ENCODE peak calls at places on chromosomes 13 and 19, in eight cellular contexts. P, N, D, E, Y, W, S and T are unnamed samples.
A peak's percentile ranks its signal among the peaks of the same experiment; 100 is the strongest.

GRCh38 chr13:50576156-50576555 is 267.3 kb downstream of the DLEU7 start:
- DNase-seq in Y (no peak), D (peak; percentile 54), E (peak; percentile 10), N (no peak), P (no peak), S (no peak), W (no peak), T (no peak)

GRCh38 chr13:67235265-67235664 is 5.1 kb upstream of the PCDH9 start:
- DNase-seq in N (no peak), W (no peak), P (no peak), S (no peak), D (no peak), Y (no peak), E (no peak), T (no peak)

GRCh38 chr19:9189538-9189937 is 10.8 kb downstream of the OR7D2 start:
- DNase-seq in E (no peak), D (no peak), Y (no peak), W (no peak), N (no peak), S (no peak), P (no peak), T (no peak)

GRCh38 chr13:100454876-100455275 is 133.7 kb downstream of the GGACT start:
- DNase-seq in Y (peak; percentile 76), N (no peak), D (no peak), P (no peak), W (no peak), S (no peak), E (peak; percentile 48), T (no peak)

GRCh38 chr13:43786766-43787517 is at the start of gene ENOX1:
- DNase-seq in D (peak; percentile 80), S (no peak), P (peak; percentile 70), E (peak; percentile 84), W (no peak), N (peak; percentile 2), Y (peak; percentile 72), T (no peak)

GRCh38 chr13:35789335-35790166 is 313.1 kb upstream of the MAB21L1 start:
- DNase-seq in W (no peak), E (peak; percentile 66), P (no peak), S (no peak), Y (peak; percentile 43), N (no peak), D (no peak), T (no peak)

GRCh38 chr13:42946927-42947326 is 45.1 kb downstream of the EPSTI1 start:
- DNase-seq in D (no peak), Y (peak; percentile 19), S (no peak), W (no peak), E (peak; percentile 66), N (no peak), P (no peak), T (no peak)

GRCh38 chr13:105783261-105783660 is 752.2 kb downstream of the EFNB2 start:
- DNase-seq in Y (no peak), E (no peak), S (no peak), N (no peak), P (no peak), W (no peak), D (no peak), T (no peak)

GRCh38 chr19:4034048-4035017 is 26.8 kb downstream of the PIAS4 start:
- DNase-seq in Y (no peak), P (no peak), N (no peak), S (no peak), D (no peak), E (no peak), W (no peak), T (no peak)

DNA sequence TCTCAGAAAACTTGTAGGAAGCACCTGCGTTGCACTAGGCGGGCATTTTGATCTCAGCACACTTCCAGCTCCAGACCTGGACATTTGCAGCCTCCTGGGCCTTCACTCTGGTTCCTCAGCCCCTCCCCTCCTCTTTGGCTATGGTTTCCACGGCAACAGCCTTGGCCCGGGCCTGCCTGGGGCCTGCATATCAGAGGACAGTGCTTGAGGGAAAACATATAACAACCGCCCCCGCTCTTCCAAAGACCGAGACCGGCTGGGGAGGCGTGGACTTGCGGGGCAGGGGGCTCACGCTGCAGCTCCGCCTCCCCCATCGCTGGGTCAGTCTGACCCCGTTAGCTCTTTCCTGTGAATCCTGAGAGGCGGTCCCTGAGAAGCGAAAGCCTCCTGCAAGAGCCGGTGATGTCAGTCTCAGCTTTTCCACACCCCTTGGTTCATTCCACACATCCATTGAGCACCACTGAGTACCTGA is 125.7 kb upstream of the PEG3 start:
- DNase-seq in Y (no peak), N (no peak), E (no peak), P (no peak), W (no peak), S (no peak), D (no peak), T (no peak)
- H3K27ac ChIP-seq in Y (no peak overlapping the region), N (no peak overlapping the region), E (no peak overlapping the region), P (no peak overlapping the region), W (no peak overlapping the region), S (no peak overlapping the region), D (no peak overlapping the region), T (no peak overlapping the region)

GRCh38 chr19:38715540-38715939 is 28.7 kb downstream of the CAPN12 start:
- DNase-seq in D (no peak), W (no peak), E (no peak), S (no peak), N (no peak), P (peak; percentile 91), Y (no peak), T (no peak)
- H3K4me1 ChIP-seq in D (peaks cover 70% of the 10 kb centered on the region), W (no peaks in the 10 kb centered on the region), E (peaks cover 7% of the 10 kb centered on the region), S (no peaks in the 10 kb centered on the region), N (no peaks in the 10 kb centered on the region), P (peaks cover 72% of the 10 kb centered on the region), Y (peaks cover 42% of the 10 kb centered on the region), T (no peaks in the 10 kb centered on the region)

DNA sequence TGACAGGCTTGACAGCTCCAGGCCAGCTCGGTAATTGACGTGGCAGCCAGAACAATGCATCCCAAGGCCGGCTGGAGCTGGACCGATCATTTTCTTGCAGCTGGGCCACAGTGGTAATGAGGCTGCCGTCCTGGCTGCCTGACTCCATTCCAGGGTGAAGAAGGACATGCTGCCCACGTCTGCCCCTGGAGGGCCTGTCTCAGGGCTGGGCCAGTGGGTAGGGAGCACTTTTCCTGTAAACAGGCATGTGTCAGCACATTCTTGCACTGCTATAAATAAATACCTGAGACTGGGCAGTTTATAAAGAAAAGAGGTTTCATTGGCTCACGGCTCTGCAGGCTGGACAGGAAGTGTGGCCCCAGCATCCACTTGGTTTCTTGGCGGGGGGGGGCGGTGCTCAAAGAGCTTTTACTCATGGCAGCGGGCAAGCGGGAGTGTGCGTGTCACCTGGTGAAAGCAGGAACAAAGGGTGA is 38.1 kb upstream of the KCTD15 start:
- DNase-seq in P (no peak), Y (peak; percentile 25), N (no peak), W (no peak), S (no peak), D (no peak), E (no peak), T (no peak)
- H3K27ac ChIP-seq in P (no peak overlapping the region), Y (no peak overlapping the region), N (no peak overlapping the region), W (no peak overlapping the region), S (no peak overlapping the region), D (no peak overlapping the region), E (no peak overlapping the region), T (no peak overlapping the region)

DNA sequence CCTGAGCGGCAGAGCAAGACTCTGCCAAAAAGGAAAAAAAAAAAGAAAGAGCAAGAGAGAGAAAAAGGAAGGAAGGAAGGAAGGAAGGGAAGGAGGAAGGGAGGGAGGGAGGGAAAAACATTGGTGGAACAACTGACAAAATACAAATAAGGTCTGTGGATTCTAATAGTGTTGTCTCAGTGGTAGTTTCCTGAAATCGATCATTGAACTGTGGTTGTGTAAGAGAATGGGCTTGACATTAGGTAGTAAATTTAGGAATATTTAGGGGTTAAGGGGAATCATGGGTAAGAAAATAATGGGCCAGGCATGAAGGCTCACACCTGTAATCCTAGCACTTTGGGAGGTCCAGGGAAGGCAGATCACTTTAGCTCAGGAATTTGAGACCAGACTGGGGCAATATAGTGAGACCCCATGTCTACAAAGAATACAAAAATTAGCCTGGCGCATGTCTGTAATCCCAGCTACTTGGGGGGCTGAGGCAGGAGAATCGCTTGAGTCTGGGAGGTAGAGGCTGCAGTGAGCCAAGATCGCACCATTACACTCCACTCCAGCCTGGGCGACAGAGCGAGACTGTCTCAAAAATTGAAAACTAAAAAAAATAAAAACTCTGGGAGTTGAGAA is 14.5 kb downstream of the PHLDB3 start:
- DNase-seq in N (no peak), D (no peak), W (no peak), P (no peak), Y (no peak), E (no peak), S (no peak), T (no peak)
- H3K4me1 ChIP-seq in N (no peaks in the 10 kb centered on the region), D (no peaks in the 10 kb centered on the region), W (no peaks in the 10 kb centered on the region), P (no peaks in the 10 kb centered on the region), Y (no peaks in the 10 kb centered on the region), E (no peaks in the 10 kb centered on the region), S (no peaks in the 10 kb centered on the region), T (no peaks in the 10 kb centered on the region)

GRCh38 chr19:18713550-18714117 is 30.2 kb downstream of the CRTC1 start:
- DNase-seq in E (no peak), Y (no peak), P (no peak), D (no peak), S (no peak), W (no peak), N (no peak), T (no peak)
- H3K27ac ChIP-seq in E (no peak overlapping the region), Y (no peak overlapping the region), P (no peak overlapping the region), D (no peak overlapping the region), S (no peak overlapping the region), W (no peak overlapping the region), N (no peak overlapping the region), T (no peak overlapping the region)

DNA sequence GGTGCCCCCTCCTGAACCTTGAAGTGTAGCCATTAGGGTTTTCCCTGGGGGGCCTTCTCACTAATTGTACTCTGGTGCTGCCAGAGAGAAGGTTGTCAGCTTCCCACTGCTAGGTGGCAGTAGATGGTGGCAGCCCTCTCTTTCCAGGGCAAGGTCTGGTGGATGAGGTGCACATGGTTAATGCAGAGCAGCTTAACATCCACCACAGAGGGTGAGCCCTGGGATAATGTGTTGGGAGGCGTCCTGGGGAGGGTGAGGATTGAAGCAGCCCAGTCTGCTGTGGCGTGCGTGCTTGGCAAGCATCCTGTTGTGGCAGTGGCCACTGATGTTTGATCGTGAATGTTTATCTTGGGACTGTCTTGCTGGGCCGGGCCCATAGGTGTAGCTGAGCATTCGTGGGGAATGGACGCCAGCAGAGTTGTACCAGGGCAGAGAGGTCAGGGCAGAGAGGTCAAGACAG is 5.8 kb downstream of the EGLN2 start:
- DNase-seq in N (no peak), S (peak; percentile 31), D (no peak), P (no peak), W (no peak), E (peak; percentile 24), Y (no peak), T (peak; percentile 54)
- H3K4me1 ChIP-seq in N (peaks cover 91% of the 10 kb centered on the region), S (peaks cover 93% of the 10 kb centered on the region), D (peaks cover 68% of the 10 kb centered on the region), P (peaks cover 93% of the 10 kb centered on the region), W (peaks cover 99% of the 10 kb centered on the region), E (peaks cover 30% of the 10 kb centered on the region), Y (peaks cover 47% of the 10 kb centered on the region), T (peaks cover 90% of the 10 kb centered on the region)